ENCODE peak calls at places on chromosome 3, in eight cellular contexts. L is CD8-positive, alpha-beta T cell; Z is PC-3; P is CD8-positive, alpha-beta memory T cell; D is left ventricle myocardium inferior; H is heart left ventricle; J is adrenal gland; M is right atrium auricular region. K is an unnamed sample.
A peak's percentile ranks its signal among the peaks of the same experiment; 100 is the strongest.

GRCh38 chr3:13723676-13724207 is 156.1 kb downstream of the WNT7A start:
- DNase-seq in D (no peak), L (no peak), M (no peak), H (no peak), P (no peak), Z (no peak), J (no peak), K (no peak)

GRCh38 chr3:23659840-23660430 is 145.8 kb upstream of the UBE2E1 start:
- DNase-seq in H (no peak), D (no peak), L (no peak), M (no peak), Z (no peak), J (no peak), P (no peak), K (no peak)

GRCh38 chr3:133712017-133712416 is 34.2 kb upstream of the TF start:
- DNase-seq in L (no peak), D (no peak), Z (no peak), J (no peak), H (no peak), M (no peak), P (no peak), K (no peak)

GRCh38 chr3:168186293-168186983 is 90.7 kb upstream of the GOLIM4 start:
- DNase-seq in J (no peak), H (no peak), P (no peak), D (no peak), M (no peak), Z (no peak), L (no peak), K (no peak)

GRCh38 chr3:100295089-100295488 is 34.3 kb downstream of the TBC1D23 start:
- DNase-seq in H (no peak), J (no peak), P (no peak), D (no peak), M (no peak), Z (no peak), L (no peak), K (no peak)

GRCh38 chr3:121998030-121998580 is 23.9 kb downstream of the ILDR1 start:
- DNase-seq in J (peak; percentile 33), P (no peak), H (no peak), Z (peak; percentile 68), M (no peak), L (no peak), D (no peak), K (no peak)

GRCh38 chr3:122356402-122356801 is 26.6 kb downstream of the MIX23 start:
- DNase-seq in Z (peak; percentile 76), D (no peak), H (no peak), M (no peak), P (no peak), J (peak; percentile 25), L (peak; percentile 11), K (no peak)

GRCh38 chr3:24220859-24221657 is 273.6 kb downstream of the THRB start:
- DNase-seq in P (no peak), Z (peak; percentile 79), H (no peak), L (no peak), D (no peak), M (peak; percentile 79), J (peak; percentile 24), K (no peak)

GRCh38 chr3:140628606-140629005 is 49.3 kb upstream of the TRIM42 start:
- DNase-seq in Z (no peak), M (no peak), J (no peak), P (no peak), L (no peak), H (no peak), D (no peak), K (no peak)

GRCh38 chr3:133836497-133837158 is 31.0 kb downstream of the SRPRB start:
- DNase-seq in J (no peak), H (no peak), D (no peak), Z (no peak), M (peak; percentile 30), P (no peak), L (no peak), K (no peak)

GRCh38 chr3:126081618-126082333 is 2.1 kb downstream of the SLC41A3 start:
- DNase-seq in Z (peak; percentile 90), J (peak; percentile 90), H (no peak), P (no peak), D (no peak), L (no peak), M (no peak), K (no peak)

GRCh38 chr3:156150434-156151066 is 30.2 kb downstream of the KCNAB1 start:
- DNase-seq in L (peak; percentile 31), Z (peak; percentile 82), D (no peak), M (peak; percentile 68), P (peak; percentile 32), J (peak; percentile 27), H (no peak), K (peak; percentile 20)

GRCh38 chr3:69848113-69848512 is 108.8 kb downstream of the MITF start:
- DNase-seq in Z (no peak), J (no peak), H (no peak), L (no peak), D (no peak), M (no peak), P (no peak), K (no peak)

GRCh38 chr3:169173231-169173630 is 490.3 kb downstream of the MECOM start:
- DNase-seq in J (no peak), L (no peak), Z (peak; percentile 96), D (no peak), H (no peak), P (no peak), M (no peak), K (no peak)

GRCh38 chr3:177824190-177824786 is 627.0 kb upstream of the TBL1XR1 start:
- DNase-seq in D (peak; percentile 50), J (peak; percentile 92), P (no peak), L (no peak), H (no peak), Z (peak; percentile 75), M (peak; percentile 86), K (no peak)

GRCh38 chr3:51340311-51340829 is 44.7 kb upstream of the MANF start:
- DNase-seq in L (no peak), D (no peak), H (no peak), J (peak; percentile 76), M (peak; percentile 62), P (no peak), Z (peak; percentile 93), K (no peak)

DNA sequence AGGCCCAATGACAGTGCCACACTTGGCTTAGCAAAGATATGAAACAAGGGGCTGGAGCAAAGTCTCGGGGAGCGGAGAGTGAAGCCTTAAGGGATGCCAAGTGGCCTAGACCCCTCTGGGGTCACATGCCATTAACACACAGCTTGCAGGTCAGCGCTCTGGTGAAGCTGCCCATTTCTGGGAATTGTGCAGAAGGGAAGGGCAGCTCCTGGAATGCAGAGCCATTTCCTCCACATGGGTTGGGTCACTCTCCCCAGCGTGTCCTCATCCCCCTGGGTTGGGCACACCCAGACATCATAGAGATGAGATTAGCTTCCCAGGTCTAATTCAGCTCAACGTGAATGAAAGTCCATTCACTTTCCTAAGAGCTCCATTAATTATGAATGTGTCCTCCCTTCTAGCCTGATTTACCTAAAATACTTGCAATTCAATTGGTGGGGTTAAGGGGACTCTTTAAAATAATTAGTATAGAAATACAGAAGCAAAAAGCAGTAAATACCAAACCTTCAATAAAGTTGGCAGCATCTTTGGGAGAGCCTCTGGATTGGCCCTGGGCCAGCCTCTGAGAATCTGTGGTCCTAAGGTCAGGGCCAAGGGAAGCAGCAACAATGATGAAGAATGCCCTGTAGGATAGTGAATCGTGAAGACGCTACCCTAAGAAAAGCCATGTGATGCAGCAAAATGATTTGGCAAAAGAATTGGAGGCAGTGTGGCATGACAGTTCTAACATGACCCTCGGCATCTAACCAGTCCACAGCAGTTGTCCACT is 17.8 kb downstream of the MRAS start:
- DNase-seq in D (no peak), H (no peak), P (no peak), Z (no peak), L (no peak), M (no peak), J (peak; percentile 35), K (no peak)
- H3K27ac ChIP-seq in D (peak overlapping the region; percentile 92), H (peak overlapping the region; percentile 96), P (no peak overlapping the region), Z (no peak overlapping the region), L (no peak overlapping the region), M (peak overlapping the region; percentile 95), J (peak overlapping the region; percentile 79), K (peak overlapping the region; percentile 84)

GRCh38 chr3:64909011-64909410 is 221.2 kb upstream of the ADAMTS9 start:
- DNase-seq in L (no peak), P (no peak), J (no peak), H (no peak), M (no peak), Z (no peak), D (no peak), K (no peak)

GRCh38 chr3:64909757-64910475 is 222.1 kb upstream of the ADAMTS9 start:
- DNase-seq in D (no peak), H (no peak), M (no peak), J (no peak), P (no peak), Z (no peak), L (no peak), K (no peak)

GRCh38 chr3:64906011-64906410 is 218.2 kb upstream of the ADAMTS9 start:
- DNase-seq in M (no peak), P (no peak), L (no peak), D (no peak), J (no peak), Z (no peak), H (no peak), K (no peak)

GRCh38 chr3:64911138-64911537 is 223.3 kb upstream of the ADAMTS9 start:
- DNase-seq in J (no peak), H (no peak), D (no peak), P (no peak), L (no peak), Z (no peak), M (no peak), K (no peak)

GRCh38 chr3:64908292-64908691 is 220.5 kb upstream of the ADAMTS9 start:
- DNase-seq in H (no peak), J (peak; percentile 52), M (no peak), Z (no peak), D (no peak), P (no peak), L (no peak), K (no peak)
- H3K27ac ChIP-seq in H (peak overlapping the region; percentile 81), J (peak overlapping the region; percentile 0), M (peak overlapping the region; percentile 65), Z (no peak overlapping the region), D (peak overlapping the region; percentile 77), P (no peak overlapping the region), L (no peak overlapping the region), K (no peak overlapping the region)

DNA sequence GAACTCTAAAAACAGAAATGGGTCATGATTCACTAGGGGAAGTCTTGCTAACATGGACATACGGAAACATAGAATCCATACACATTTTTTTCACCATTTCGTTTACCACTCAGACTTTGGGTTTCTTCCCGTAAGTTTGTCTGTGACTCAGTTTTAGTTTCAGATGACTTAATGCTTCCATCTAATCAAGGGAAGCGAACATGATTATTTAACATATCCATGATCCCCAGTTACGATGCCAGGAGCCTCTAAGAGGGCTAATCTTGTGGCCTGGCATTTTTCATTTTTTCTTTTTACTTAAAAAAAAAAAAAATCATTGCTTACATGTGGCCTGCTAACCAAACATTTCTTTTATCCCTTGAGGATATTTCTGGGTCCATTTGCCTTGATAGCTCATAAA is 20.2 kb upstream of the PLOD2 start:
- DNase-seq in D (no peak), Z (no peak), H (no peak), L (no peak), J (no peak), P (no peak), M (no peak), K (no peak)
- H3K27ac ChIP-seq in D (no peak overlapping the region), Z (no peak overlapping the region), H (no peak overlapping the region), L (no peak overlapping the region), J (no peak overlapping the region), P (no peak overlapping the region), M (no peak overlapping the region), K (no peak overlapping the region)

DNA sequence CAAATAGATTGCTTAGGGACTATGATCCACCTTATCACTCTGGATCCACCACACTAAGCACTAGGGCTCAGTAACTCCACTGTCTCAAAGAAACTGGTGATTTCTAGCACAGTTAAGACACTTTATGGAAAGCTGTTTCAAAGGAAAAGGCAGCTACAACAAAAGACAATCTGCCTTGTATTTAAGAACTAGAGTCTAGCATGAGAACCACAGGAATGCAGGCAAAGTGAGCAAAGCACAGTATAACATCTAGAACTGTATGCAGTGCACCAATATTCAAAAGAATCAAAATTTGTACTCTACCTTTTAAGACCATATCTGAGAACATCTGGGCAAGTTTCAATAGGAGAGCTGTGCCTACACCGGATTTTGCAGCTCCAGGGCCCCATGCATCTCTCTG is 17.9 kb downstream of the TFRC start:
- DNase-seq in M (no peak), J (no peak), D (no peak), L (no peak), P (no peak), Z (no peak), H (no peak), K (no peak)
- H3K27ac ChIP-seq in M (no peak overlapping the region), J (no peak overlapping the region), D (no peak overlapping the region), L (no peak overlapping the region), P (no peak overlapping the region), Z (no peak overlapping the region), H (no peak overlapping the region), K (no peak overlapping the region)

K was measured in caudate nucleus.